ENCODE peak calls at places on chromosome 18, in eight cellular contexts. D is HTR-8/SVneo; X is Peyer's patch; M is EL; L is posterior cingulate gyrus; T is stimulated activated naive B cell treated with anti-CD40 and anti-IgM and Interleukin-4, amounts not matched to agents 10 μg/mL and 1 μg/mL and 100 μg/mL, for 72 hours; B is IMR-90; U is esophagus squamous epithelium. H is an unnamed sample.
A peak's percentile ranks its signal among the peaks of the same experiment; 100 is the strongest.

GRCh38 chr18:25876334-25876979 is 214.0 kb downstream of the SS18 start:
- DNase-seq in D (no peak), X (no peak), M (no peak), L (no peak), T (no peak), B (peak; percentile 4), U (no peak), H (no peak)

GRCh38 chr18:53796042-53796729 is 428.3 kb downstream of the MBD2 start:
- DNase-seq in D (no peak), X (no peak), M (peak; percentile 50), L (no peak), T (no peak), B (peak; percentile 1), U (no peak), H (peak; percentile 88)

GRCh38 chr18:32019251-32019943 is 772 bp downstream of the RNF125 start:
- DNase-seq in D (peak; percentile 2), X (peak; percentile 84), M (peak; percentile 25), L (peak; percentile 84), T (peak; percentile 28), B (no peak), U (no peak), H (peak; percentile 40)

GRCh38 chr18:48455555-48456478 is 46.6 kb upstream of the ZBTB7C start:
- DNase-seq in D (no peak), X (no peak), M (peak; percentile 81), L (no peak), T (no peak), B (peak; percentile 89), U (no peak), H (peak; percentile 97)

GRCh38 chr18:33594799-33595198 is 16.8 kb downstream of the ASXL3 start:
- DNase-seq in D (no peak), X (no peak), M (no peak), L (no peak), T (no peak), B (peak; percentile 35), U (no peak), H (no peak)

GRCh38 chr18:12741351-12741750 is 38.5 kb downstream of the PSMG2 start:
- DNase-seq in D (peak; percentile 39), X (no peak), M (peak; percentile 96), L (no peak), T (no peak), B (peak; percentile 49), U (no peak), H (peak; percentile 39)

GRCh38 chr18:22930089-22930713 is 2.9 kb upstream of the RBBP8 start:
- DNase-seq in D (peak; percentile 34), X (peak; percentile 95), M (peak; percentile 67), L (peak; percentile 88), T (peak; percentile 53), B (peak; percentile 70), U (peak; percentile 10), H (peak; percentile 73)

GRCh38 chr18:55856191-55856590 is 268.2 kb upstream of the TCF4 start:
- DNase-seq in D (peak; percentile 50), X (no peak), M (peak; percentile 97), L (no peak), T (no peak), B (peak; percentile 90), U (no peak), H (peak; percentile 92)

GRCh38 chr18:46899274-46899948 is 17.9 kb downstream of the PIAS2 start:
- DNase-seq in D (no peak), X (no peak), M (no peak), L (no peak), T (no peak), B (peak; percentile 11), U (no peak), H (peak; percentile 46)

GRCh38 chr18:63897072-63897471 is 9.6 kb downstream of the SERPINB2 start:
- DNase-seq in D (peak; percentile 21), X (no peak), M (peak; percentile 49), L (no peak), T (no peak), B (no peak), U (no peak), H (no peak)